ENCODE peak calls at places on chromosome 7, in six cellular contexts. K is left ventricle myocardium inferior, Q is mammary epithelial cell, Y is lower lobe of right lung, G is GM23338, C is stomach. R is an unnamed sample.
A peak's percentile ranks its signal among the peaks of the same experiment; 100 is the strongest.

GRCh38 chr7:84393776-84394175 is 199.2 kb upstream of the SEMA3A start:
- DNase-seq in G (no peak), Q (no peak), C (no peak), K (no peak), Y (no peak), R (no peak)

GRCh38 chr7:122038904-122039303 is 105.1 kb downstream of the AASS start:
- DNase-seq in Q (no peak), C (no peak), Y (no peak), K (no peak), G (no peak), R (no peak)

GRCh38 chr7:33418251-33418701 is 288.9 kb downstream of the BBS9 start:
- DNase-seq in Y (no peak), G (peak; percentile 66), C (no peak), Q (no peak), K (no peak), R (no peak)

GRCh38 chr7:2355079-2356008 is 717 bp downstream of the EIF3B start:
- DNase-seq in Q (peak; percentile 18), C (no peak), Y (no peak), G (peak; percentile 75), K (no peak), R (peak; percentile 50)

GRCh38 chr7:7324698-7325097 is 142.4 kb downstream of the C1GALT1 start:
- DNase-seq in Q (no peak), G (no peak), C (no peak), Y (no peak), K (no peak), R (no peak)

GRCh38 chr7:108190891-108191290 is 60.7 kb upstream of the LAMB4 start:
- DNase-seq in G (no peak), Y (no peak), Q (no peak), C (no peak), K (no peak), R (no peak)

GRCh38 chr7:5417106-5418071 is 6.2 kb downstream of the TNRC18 start:
- DNase-seq in C (peak; percentile 71), K (no peak), G (peak; percentile 41), Q (no peak), Y (peak; percentile 69), R (no peak)

GRCh38 chr7:40186586-40186985 is 51.8 kb downstream of the SUGCT start:
- DNase-seq in G (peak; percentile 37), C (no peak), Q (no peak), K (no peak), Y (no peak), R (no peak)

GRCh38 chr7:104179178-104179577 is 28.6 kb downstream of the ORC5 start:
- DNase-seq in Q (no peak), K (no peak), G (peak; percentile 50), Y (no peak), C (no peak), R (no peak)

GRCh38 chr7:49488573-49488972 is 284.9 kb upstream of the VWC2 start:
- DNase-seq in Y (no peak), Q (no peak), C (no peak), G (no peak), K (no peak), R (no peak)

GRCh38 chr7:41007351-41007751 is 695.5 kb downstream of the INHBA start:
- DNase-seq in Y (no peak), K (no peak), Q (no peak), G (no peak), C (no peak), R (no peak)

GRCh38 chr7:32564542-32564941 is 69.3 kb downstream of the AVL9 start:
- DNase-seq in K (no peak), C (no peak), Y (no peak), Q (no peak), G (peak; percentile 48), R (no peak)

GRCh38 chr7:8365499-8366110 is 67.8 kb upstream of the NXPH1 start:
- DNase-seq in K (no peak), Q (peak; percentile 32), G (peak; percentile 72), C (no peak), Y (no peak), R (no peak)

GRCh38 chr7:94315011-94315410 is 79.7 kb upstream of the COL1A2 start:
- DNase-seq in C (no peak), K (no peak), G (no peak), Q (no peak), Y (no peak), R (no peak)

GRCh38 chr7:30034501-30034900 is 6.3 kb downstream of the PLEKHA8 start:
- DNase-seq in Q (no peak), G (no peak), K (no peak), Y (no peak), C (no peak), R (no peak)

GRCh38 chr7:47580811-47581331 is 1.0 kb downstream of the TNS3 start:
- DNase-seq in Q (no peak), C (no peak), Y (no peak), K (no peak), G (peak; percentile 25), R (peak; percentile 25)

GRCh38 chr7:130152270-130153141 is 52.7 kb downstream of the TMEM209 start:
- DNase-seq in Y (no peak), G (no peak), Q (no peak), C (no peak), K (no peak), R (no peak)

GRCh38 chr7:119935418-119936025 is 337.5 kb upstream of the KCND2 start:
- DNase-seq in K (no peak), C (no peak), Q (peak; percentile 2), Y (no peak), G (peak; percentile 66), R (no peak)

GRCh38 chr7:2621948-2622640 is 9.7 kb upstream of the TTYH3 start:
- DNase-seq in Q (no peak), K (no peak), C (no peak), Y (peak; percentile 49), G (peak; percentile 79), R (no peak)

GRCh38 chr7:123633553-123633952 is 22.1 kb upstream of the LMOD2 start:
- DNase-seq in G (no peak), Y (no peak), C (no peak), K (no peak), Q (peak; percentile 79), R (no peak)

GRCh38 chr7:2471022-2471329 is 5.2 kb downstream of the GRIFIN start:
- DNase-seq in G (no peak), Y (no peak), Q (peak; percentile 78), K (no peak), C (no peak), R (no peak)

GRCh38 chr7:138460649-138461607 is 869 bp downstream of the TRIM24 start:
- DNase-seq in G (peak; percentile 50), Q (peak; percentile 51), C (peak; percentile 61), Y (peak; percentile 75), K (peak; percentile 54), R (peak; percentile 69)

GRCh38 chr7:36001546-36001945 is 151.5 kb upstream of the EEPD1 start:
- DNase-seq in G (no peak), Y (no peak), Q (no peak), K (no peak), C (no peak), R (no peak)

GRCh38 chr7:142833174-142834027 is 21.5 kb upstream of the EPHB6 start:
- DNase-seq in G (no peak), K (no peak), C (no peak), Y (no peak), Q (no peak), R (no peak)

GRCh38 chr7:25672476-25672875 is 444.2 kb upstream of the NPVF start:
- DNase-seq in Q (no peak), G (no peak), C (no peak), Y (no peak), K (no peak), R (no peak)

GRCh38 chr7:5296627-5297226 is 14.0 kb downstream of the SLC29A4 start:
- DNase-seq in C (no peak), Q (no peak), Y (peak; percentile 42), K (no peak), G (peak; percentile 87), R (peak; percentile 86)

GRCh38 chr7:95470452-95470851 is 15.3 kb upstream of the ASB4 start:
- DNase-seq in Q (peak; percentile 58), C (no peak), K (no peak), Y (no peak), G (peak; percentile 15), R (no peak)

GRCh38 chr7:139773372-139773771 is 4.4 kb downstream of the HIPK2 start:
- DNase-seq in G (no peak), Y (no peak), C (no peak), K (no peak), Q (no peak), R (no peak)

GRCh38 chr7:139772115-139772514 is 5.7 kb downstream of the HIPK2 start:
- DNase-seq in C (peak; percentile 57), K (no peak), Q (no peak), G (no peak), Y (no peak), R (peak; percentile 59)

GRCh38 chr7:139775829-139776266 is 1.9 kb downstream of the HIPK2 start:
- DNase-seq in C (peak; percentile 80), Q (peak; percentile 68), G (peak; percentile 83), Y (peak; percentile 60), K (no peak), R (no peak)

GRCh38 chr7:139772837-139773236 is 5.0 kb downstream of the HIPK2 start:
- DNase-seq in G (no peak), K (no peak), Y (no peak), Q (no peak), C (no peak), R (no peak)

DNA sequence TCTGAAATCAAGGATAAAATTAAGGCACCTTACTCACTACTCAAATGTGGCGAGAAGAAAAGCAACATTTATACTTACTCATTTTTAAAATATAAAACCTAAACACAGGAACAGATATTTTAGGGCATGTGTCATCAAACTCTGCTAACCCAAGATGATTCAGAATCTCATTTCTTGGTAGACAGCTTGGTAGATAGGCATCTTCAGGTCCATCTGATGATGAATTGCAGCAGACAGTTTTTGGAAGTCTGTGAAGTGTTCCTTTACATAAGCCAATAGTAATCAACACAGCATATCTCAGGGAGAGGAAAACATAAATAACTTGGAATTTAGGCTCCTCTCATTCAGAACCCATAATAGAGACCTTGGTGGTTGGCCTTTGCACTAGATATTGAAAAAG is 3.4 kb downstream of the HIPK2 start:
- DNase-seq in G (no peak), Q (peak; percentile 85), K (no peak), C (no peak), Y (no peak), R (no peak)
- H3K27ac ChIP-seq in G (no peak overlapping the region), Q (peak overlapping the region; percentile 37), K (peak overlapping the region; percentile 94), C (no peak overlapping the region), Y (no peak overlapping the region), R (no peak overlapping the region)

GRCh38 chr7:80943342-80943741 is 24.5 kb upstream of the SEMA3C start:
- DNase-seq in G (no peak), C (no peak), K (no peak), Q (no peak), Y (no peak), R (no peak)
- H3K27ac ChIP-seq in G (no peak overlapping the region), C (no peak overlapping the region), K (no peak overlapping the region), Q (peak overlapping the region; percentile 98), Y (no peak overlapping the region), R (no peak overlapping the region)

GRCh38 chr7:102992820-102993531 is 80.2 kb downstream of the LRRC17 start:
- DNase-seq in Q (peak; percentile 44), K (no peak), Y (no peak), C (no peak), G (no peak), R (no peak)
- H3K27ac ChIP-seq in Q (no peak overlapping the region), K (peak overlapping the region; percentile 76), Y (no peak overlapping the region), C (peak overlapping the region; percentile 87), G (no peak overlapping the region), R (no peak overlapping the region)

DNA sequence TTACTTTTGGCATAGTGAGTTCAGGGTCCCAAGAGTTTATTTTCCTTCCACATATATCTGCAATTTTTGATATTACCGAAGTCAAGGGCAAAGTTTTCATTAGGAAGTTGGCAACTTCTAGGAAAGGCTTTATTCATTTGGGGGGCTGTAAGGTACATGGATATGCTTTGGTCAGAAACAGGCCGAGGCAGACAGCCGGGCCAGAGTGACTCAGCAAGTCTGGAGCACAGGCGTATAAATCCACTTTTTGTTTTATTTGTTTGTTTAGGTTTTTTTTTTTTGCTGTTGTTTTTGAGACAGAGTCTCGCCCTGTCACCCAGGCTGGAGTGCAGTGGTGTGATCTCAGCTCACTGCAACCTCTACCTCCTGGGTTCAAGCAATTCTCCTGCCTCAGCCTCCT is 3.7 kb downstream of the ZNF680 start:
- DNase-seq in Y (no peak), C (no peak), Q (no peak), K (no peak), G (no peak), R (no peak)
- H3K27ac ChIP-seq in Y (no peak overlapping the region), C (no peak overlapping the region), Q (no peak overlapping the region), K (peak overlapping the region; percentile 92), G (peak overlapping the region; percentile 63), R (peak overlapping the region; percentile 16)

R was measured in upper lobe of left lung.